ENCODE peak calls at places on chromosomes 3 and 15, in five cellular contexts. One of them, this sample, is unnamed. For H3K9me3 and H3K4me1, the result is how much of the 10 kb centered on the place peaks cover.

GRCh38 chr15:85750319-85750806 is 44.4 kb downstream of the KLHL25 start:
- DNase-seq in sigmoid colon: peak
- DNase-seq in hepatocyte: no peak
- DNase-seq in ascending aorta: peak
- DNase-seq in heart left ventricle: peak
- DNase-seq in this sample: no peak

GRCh38 chr15:74302821-74303359 is 64.6 kb downstream of the CYP11A1 start:
- DNase-seq in sigmoid colon: peak
- DNase-seq in hepatocyte: peak
- DNase-seq in ascending aorta: no peak
- DNase-seq in heart left ventricle: no peak
- DNase-seq in this sample: peak

GRCh38 chr3:192940129-192940528 is 22.5 kb upstream of the MB21D2 start:
- DNase-seq in sigmoid colon: no peak
- DNase-seq in hepatocyte: no peak
- DNase-seq in ascending aorta: no peak
- DNase-seq in heart left ventricle: no peak
- DNase-seq in this sample: no peak

GRCh38 chr3:151770941-151771340 is 37.2 kb downstream of the AADACL2 start:
- DNase-seq in sigmoid colon: no peak
- DNase-seq in hepatocyte: peak
- DNase-seq in ascending aorta: peak
- DNase-seq in heart left ventricle: peak
- DNase-seq in this sample: no peak

GRCh38 chr3:99960941-99961340 is 143.3 kb downstream of the CMSS1 start:
- DNase-seq in sigmoid colon: no peak
- DNase-seq in hepatocyte: peak
- DNase-seq in ascending aorta: peak
- DNase-seq in heart left ventricle: no peak
- DNase-seq in this sample: no peak

GRCh38 chr3:100650651-100651611 is 41.5 kb downstream of the ADGRG7 start:
- DNase-seq in sigmoid colon: no peak
- DNase-seq in hepatocyte: no peak
- DNase-seq in ascending aorta: no peak
- DNase-seq in heart left ventricle: no peak
- DNase-seq in this sample: no peak

GRCh38 chr3:43953814-43954241 is 263.1 kb downstream of the ABHD5 start:
- DNase-seq in sigmoid colon: no peak
- DNase-seq in hepatocyte: peak
- DNase-seq in ascending aorta: no peak
- DNase-seq in heart left ventricle: no peak
- DNase-seq in this sample: peak

GRCh38 chr3:46396129-46396528 is 10.7 kb downstream of the CCR5AS start:
- DNase-seq in sigmoid colon: no peak
- DNase-seq in hepatocyte: no peak
- DNase-seq in ascending aorta: no peak
- DNase-seq in heart left ventricle: no peak
- DNase-seq in this sample: no peak

GRCh38 chr3:186209810-186210752 is 101.2 kb upstream of the ETV5 start:
- DNase-seq in sigmoid colon: peak
- DNase-seq in hepatocyte: peak
- DNase-seq in ascending aorta: no peak
- DNase-seq in heart left ventricle: peak
- DNase-seq in this sample: peak

GRCh38 chr15:32763295-32763694 is 45.5 kb downstream of the GREM1 start:
- DNase-seq in sigmoid colon: no peak
- DNase-seq in hepatocyte: no peak
- DNase-seq in ascending aorta: no peak
- DNase-seq in heart left ventricle: no peak
- DNase-seq in this sample: no peak

GRCh38 chr3:46464326-46465195 is at the start of gene LTF:
- DNase-seq in sigmoid colon: no peak
- DNase-seq in hepatocyte: no peak
- DNase-seq in ascending aorta: no peak
- DNase-seq in heart left ventricle: no peak
- DNase-seq in this sample: no peak

GRCh38 chr15:43329222-43329959 is 982 bp downstream of the LCMT2 start:
- DNase-seq in sigmoid colon: peak
- DNase-seq in hepatocyte: no peak
- DNase-seq in ascending aorta: no peak
- DNase-seq in heart left ventricle: no peak
- DNase-seq in this sample: no peak

GRCh38 chr15:64681424-64682024 is 93.9 kb downstream of the RBPMS2 start:
- DNase-seq in sigmoid colon: no peak
- DNase-seq in hepatocyte: peak
- DNase-seq in ascending aorta: no peak
- DNase-seq in heart left ventricle: no peak
- DNase-seq in this sample: peak

GRCh38 chr15:57635300-57635944 is 43.7 kb downstream of the MYZAP start:
- DNase-seq in sigmoid colon: peak
- DNase-seq in hepatocyte: no peak
- DNase-seq in ascending aorta: no peak
- DNase-seq in heart left ventricle: peak
- DNase-seq in this sample: no peak

GRCh38 chr3:99240700-99241099 is 339.2 kb upstream of the DCBLD2 start:
- DNase-seq in sigmoid colon: no peak
- DNase-seq in hepatocyte: no peak
- DNase-seq in ascending aorta: no peak
- DNase-seq in heart left ventricle: no peak
- DNase-seq in this sample: no peak

GRCh38 chr15:95734422-95735316 is 595.8 kb upstream of the NR2F2 start:
- DNase-seq in sigmoid colon: no peak
- DNase-seq in hepatocyte: no peak
- DNase-seq in ascending aorta: no peak
- DNase-seq in heart left ventricle: no peak
- DNase-seq in this sample: no peak

GRCh38 chr3:139832998-139833397 is 102.0 kb upstream of the CLSTN2 start:
- DNase-seq in sigmoid colon: no peak
- DNase-seq in hepatocyte: peak
- DNase-seq in ascending aorta: no peak
- DNase-seq in heart left ventricle: no peak
- DNase-seq in this sample: no peak

GRCh38 chr15:101013151-101013550 is 94.0 kb downstream of the LRRK1 start:
- DNase-seq in sigmoid colon: peak
- DNase-seq in hepatocyte: no peak
- DNase-seq in ascending aorta: no peak
- DNase-seq in heart left ventricle: no peak
- DNase-seq in this sample: no peak

GRCh38 chr15:56467626-56468025 is 2.7 kb upstream of the MNS1 start:
- DNase-seq in sigmoid colon: no peak
- DNase-seq in hepatocyte: no peak
- DNase-seq in ascending aorta: no peak
- DNase-seq in heart left ventricle: no peak
- DNase-seq in this sample: no peak

GRCh38 chr3:60775956-60776355 is 475.3 kb downstream of the FHIT start:
- DNase-seq in sigmoid colon: no peak
- DNase-seq in hepatocyte: no peak
- DNase-seq in ascending aorta: no peak
- DNase-seq in heart left ventricle: no peak
- DNase-seq in this sample: no peak

GRCh38 chr3:177618873-177619771 is 421.8 kb upstream of the TBL1XR1 start:
- DNase-seq in sigmoid colon: no peak
- DNase-seq in hepatocyte: no peak
- DNase-seq in ascending aorta: no peak
- DNase-seq in heart left ventricle: no peak
- DNase-seq in this sample: no peak

GRCh38 chr15:58865420-58865880 is 68.0 kb downstream of the SLTM start:
- DNase-seq in sigmoid colon: no peak
- DNase-seq in hepatocyte: no peak
- DNase-seq in ascending aorta: no peak
- DNase-seq in heart left ventricle: no peak
- DNase-seq in this sample: no peak

GRCh38 chr3:37849146-37849545 is 12.5 kb upstream of the CTDSPL start:
- DNase-seq in sigmoid colon: no peak
- DNase-seq in hepatocyte: no peak
- DNase-seq in ascending aorta: no peak
- DNase-seq in heart left ventricle: no peak
- DNase-seq in this sample: no peak

GRCh38 chr15:45719490-45719889 is 84.7 kb downstream of the SQOR start:
- DNase-seq in sigmoid colon: no peak
- DNase-seq in hepatocyte: peak
- DNase-seq in ascending aorta: no peak
- DNase-seq in heart left ventricle: no peak
- DNase-seq in this sample: no peak

GRCh38 chr3:157542711-157543485 is 39.7 kb upstream of the VEPH1 start:
- DNase-seq in sigmoid colon: peak
- DNase-seq in hepatocyte: peak
- DNase-seq in ascending aorta: peak
- DNase-seq in heart left ventricle: peak
- DNase-seq in this sample: peak

GRCh38 chr15:60928987-60929386 is 300.1 kb downstream of the RORA start:
- DNase-seq in sigmoid colon: no peak
- DNase-seq in hepatocyte: no peak
- DNase-seq in ascending aorta: no peak
- DNase-seq in heart left ventricle: no peak
- DNase-seq in this sample: no peak

GRCh38 chr3:189727191-189727590 is 96.0 kb downstream of the TP63 start:
- DNase-seq in sigmoid colon: no peak
- DNase-seq in hepatocyte: no peak
- DNase-seq in ascending aorta: no peak
- DNase-seq in heart left ventricle: no peak
- DNase-seq in this sample: no peak

GRCh38 chr3:45528429-45528828 is 66.1 kb upstream of the LIMD1 start:
- DNase-seq in sigmoid colon: no peak
- DNase-seq in hepatocyte: no peak
- DNase-seq in ascending aorta: no peak
- DNase-seq in heart left ventricle: no peak
- DNase-seq in this sample: no peak

GRCh38 chr3:75906555-75907112 is 121.3 kb upstream of the ZNF717 start:
- DNase-seq in sigmoid colon: peak
- DNase-seq in hepatocyte: peak
- DNase-seq in ascending aorta: no peak
- DNase-seq in heart left ventricle: no peak
- DNase-seq in this sample: peak

DNA sequence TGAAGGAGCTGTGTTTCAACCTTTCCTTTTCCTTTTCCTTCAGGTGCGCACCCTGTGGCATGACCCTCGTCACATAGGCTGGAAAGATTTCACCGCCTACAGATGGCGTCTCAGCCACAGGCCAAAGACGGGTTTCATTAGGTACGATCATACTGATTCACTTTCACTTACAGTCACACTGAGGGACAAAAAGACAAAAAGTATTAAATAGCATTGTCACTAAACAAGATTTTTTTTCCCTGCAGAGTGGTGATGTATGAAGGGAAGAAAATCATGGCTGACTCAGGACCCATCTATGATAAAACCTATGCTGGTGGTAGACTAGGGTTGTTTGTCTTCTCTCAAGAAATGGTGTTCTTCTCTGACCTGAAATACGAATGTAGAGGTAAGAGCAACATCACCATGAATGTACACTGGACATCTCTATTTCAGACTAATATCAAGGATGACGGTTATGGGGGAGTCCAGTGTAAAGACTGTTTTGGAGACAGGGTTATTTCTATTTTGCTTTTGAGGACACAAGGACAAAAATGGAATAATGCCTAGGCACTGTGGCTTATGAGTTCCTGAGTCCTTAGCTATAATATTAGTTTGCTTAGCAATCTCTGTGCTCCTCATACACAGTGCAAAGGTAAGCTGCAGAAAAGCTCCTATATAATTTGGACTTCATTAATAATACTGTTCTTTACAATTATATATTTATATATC is 13.3 kb downstream of the THBS1 start:
- DNase-seq in sigmoid colon: no peak
- DNase-seq in hepatocyte: no peak
- DNase-seq in ascending aorta: no peak
- DNase-seq in heart left ventricle: no peak
- DNase-seq in this sample: no peak
- TF ChIP-seq CTCF in sigmoid colon: no peak
- TF ChIP-seq CTCF in hepatocyte: no peak
- TF ChIP-seq CTCF in ascending aorta: no peak
- TF ChIP-seq CTCF in heart left ventricle: no peak
- TF ChIP-seq CTCF in this sample: no peak

GRCh38 chr3:129911261-129911861 is 17.9 kb upstream of the TMCC1 start:
- DNase-seq in sigmoid colon: no peak
- DNase-seq in hepatocyte: no peak
- DNase-seq in ascending aorta: no peak
- DNase-seq in heart left ventricle: no peak
- DNase-seq in this sample: no peak
- H3K9me3 ChIP-seq in sigmoid colon: under half
- H3K9me3 ChIP-seq in hepatocyte: under half
- H3K9me3 ChIP-seq in ascending aorta: under half
- H3K9me3 ChIP-seq in heart left ventricle: under half
- H3K9me3 ChIP-seq in this sample: under half

DNA sequence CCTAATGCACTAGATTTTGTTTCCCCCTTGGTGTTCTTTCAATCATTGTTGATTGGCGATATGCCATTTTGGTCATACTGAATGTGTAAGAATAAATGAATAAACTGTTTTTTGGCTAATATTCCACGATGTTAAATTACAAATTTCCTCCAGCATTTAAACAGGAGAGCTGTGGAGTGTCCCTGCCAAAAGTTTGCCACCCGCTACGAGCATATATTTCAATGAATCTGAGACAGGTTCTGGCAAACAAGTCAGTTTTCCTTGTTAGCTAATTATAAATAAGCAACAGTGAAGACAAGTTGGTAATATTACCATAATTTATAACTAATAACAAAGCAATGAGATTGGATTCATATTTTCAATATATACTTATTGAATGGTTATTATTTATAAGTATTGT is 777.6 kb downstream of the ROBO1 start:
- DNase-seq in sigmoid colon: no peak
- DNase-seq in hepatocyte: no peak
- DNase-seq in ascending aorta: no peak
- DNase-seq in heart left ventricle: no peak
- DNase-seq in this sample: no peak
- H3K4me1 ChIP-seq in sigmoid colon: under half
- H3K4me1 ChIP-seq in hepatocyte: under half
- H3K4me1 ChIP-seq in ascending aorta: under half
- H3K4me1 ChIP-seq in heart left ventricle: under half
- H3K4me1 ChIP-seq in this sample: under half

DNA sequence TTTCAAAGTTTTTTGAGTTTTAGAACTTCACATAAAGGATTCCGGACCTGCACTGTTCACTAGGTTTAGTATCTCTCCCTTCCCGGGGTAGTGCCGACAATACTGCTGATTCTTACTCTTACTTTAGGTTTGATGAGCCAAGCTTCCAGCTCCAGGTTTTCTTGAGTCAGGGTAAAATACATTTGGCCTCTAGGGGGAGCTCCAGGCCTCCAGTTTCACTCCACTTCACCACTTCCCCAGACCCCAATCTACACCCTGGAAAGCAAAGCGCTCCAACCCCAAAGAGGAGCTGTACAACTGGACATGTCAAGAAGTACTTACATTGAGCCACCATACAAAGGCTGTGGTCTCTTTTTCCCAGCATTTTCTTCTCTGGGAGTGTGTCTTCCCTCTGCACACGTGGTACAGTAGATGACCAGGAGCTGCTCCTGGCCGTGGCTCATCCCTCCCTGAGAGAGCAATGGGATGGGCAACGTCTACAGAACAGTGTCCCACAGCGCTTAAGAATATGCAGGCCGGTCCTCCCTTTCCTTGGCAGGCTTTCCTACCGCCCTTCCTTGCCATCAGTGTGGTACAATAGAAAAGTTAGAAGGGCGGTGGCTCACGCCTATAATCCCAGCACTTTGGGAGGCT is 93.9 kb upstream of the CCDC80 start:
- DNase-seq in sigmoid colon: peak
- DNase-seq in hepatocyte: peak
- DNase-seq in ascending aorta: peak
- DNase-seq in heart left ventricle: peak
- DNase-seq in this sample: peak
- TF ChIP-seq CTCF in sigmoid colon: peak
- TF ChIP-seq CTCF in hepatocyte: peak
- TF ChIP-seq CTCF in ascending aorta: peak
- TF ChIP-seq CTCF in heart left ventricle: peak
- TF ChIP-seq CTCF in this sample: peak